ENCODE peak calls at places on chromosomes 2 and 18, in nine cellular contexts. G, J, C, E, Y, M, X, S and R are unnamed samples.

GRCh38 chr18:52588916-52589315 is 248.9 kb downstream of the DCC start:
- DNase-seq in M (no peak), C (no peak), X (no peak), S (no peak), G (no peak), Y (no peak), E (no peak), J (peak; percentile 26), R (no peak)

GRCh38 chr2:55140316-55141219 is 90.3 kb upstream of the RTN4 start:
- DNase-seq in C (no peak), M (no peak), E (no peak), Y (no peak), J (no peak), S (no peak), X (no peak), G (no peak), R (no peak)

GRCh38 chr2:240833724-240834285 is 13.8 kb upstream of the KIF1A start:
- DNase-seq in E (no peak), X (no peak), Y (no peak), C (no peak), G (no peak), M (no peak), J (no peak), S (no peak), R (no peak)

GRCh38 chr2:222982010-222982908 is 69.7 kb upstream of the KCNE4 start:
- DNase-seq in S (peak; percentile 6), G (no peak), M (no peak), C (peak; percentile 50), Y (peak; percentile 17), E (peak; percentile 78), J (peak; percentile 76), X (peak; percentile 42), R (peak; percentile 41)

GRCh38 chr18:42534313-42534712 is 579.3 kb downstream of the PIK3C3 start:
- DNase-seq in Y (no peak), C (no peak), M (no peak), G (no peak), J (no peak), X (no peak), E (no peak), S (no peak), R (no peak)

GRCh38 chr2:187349328-187349944 is 98.6 kb downstream of the CALCRL start:
- DNase-seq in E (no peak), X (no peak), G (no peak), S (no peak), J (no peak), Y (no peak), M (no peak), C (no peak), R (no peak)

GRCh38 chr2:177353084-177353483 is 39.5 kb upstream of the AGPS start:
- DNase-seq in C (no peak), J (peak; percentile 62), G (no peak), X (no peak), E (no peak), M (no peak), Y (no peak), S (no peak), R (no peak)

GRCh38 chr2:260507-261161 is 3.2 kb downstream of the SH3YL1 start:
- DNase-seq in J (no peak), E (no peak), M (no peak), Y (no peak), G (no peak), C (no peak), S (no peak), X (no peak), R (no peak)

GRCh38 chr2:41321341-41321740 is 726.5 kb upstream of the PKDCC start:
- DNase-seq in X (no peak), Y (no peak), C (no peak), J (no peak), G (no peak), M (no peak), E (no peak), S (no peak), R (no peak)

GRCh38 chr2:10486601-10487079 is 38.5 kb upstream of the ODC1 start:
- DNase-seq in X (no peak), S (no peak), E (no peak), C (no peak), M (no peak), Y (no peak), G (no peak), J (no peak), R (no peak)

GRCh38 chr2:15941483-15941853 is 1.1 kb downstream of the MYCN start:
- DNase-seq in G (no peak), C (no peak), X (no peak), S (peak; percentile 41), J (peak; percentile 13), E (no peak), M (peak; percentile 46), Y (peak; percentile 71), R (peak; percentile 81)

GRCh38 chr2:100317634-100318033 is 4.7 kb downstream of the LONRF2 start:
- DNase-seq in J (no peak), G (no peak), E (no peak), S (no peak), Y (no peak), M (no peak), X (no peak), C (no peak), R (no peak)

GRCh38 chr18:63043516-63043915 is 276.1 kb downstream of the BCL2 start:
- DNase-seq in C (no peak), J (peak; percentile 11), X (no peak), M (no peak), Y (no peak), E (no peak), G (no peak), S (no peak), R (no peak)

GRCh38 chr2:54503192-54503591 is 47.1 kb downstream of the SPTBN1 start:
- DNase-seq in Y (peak; percentile 45), C (peak; percentile 38), M (peak; percentile 48), X (peak; percentile 47), G (no peak), J (no peak), E (no peak), S (no peak), R (peak; percentile 58)

GRCh38 chr2:9136997-9137819 is 69.4 kb upstream of the ASAP2 start:
- DNase-seq in X (no peak), G (no peak), C (no peak), S (no peak), E (no peak), Y (no peak), J (no peak), M (no peak), R (no peak)

GRCh38 chr2:172374318-172375240 is 52.8 kb upstream of the ITGA6 start:
- DNase-seq in X (no peak), M (no peak), C (no peak), E (no peak), G (no peak), S (no peak), J (no peak), Y (no peak), R (no peak)

GRCh38 chr2:173961346-173961705 is 3.8 kb downstream of the SP3 start:
- DNase-seq in J (no peak), E (no peak), X (no peak), Y (no peak), C (no peak), G (no peak), M (no peak), S (no peak), R (no peak)

GRCh38 chr2:128381001-128381938 is 62.6 kb upstream of the HS6ST1 start:
- DNase-seq in S (no peak), M (no peak), X (no peak), J (no peak), Y (no peak), G (no peak), C (no peak), E (peak; percentile 69), R (peak; percentile 59)

GRCh38 chr18:9366126-9366714 is 31.6 kb downstream of the TWSG1 start:
- DNase-seq in M (no peak), X (no peak), J (no peak), C (no peak), S (peak; percentile 3), G (no peak), E (no peak), Y (peak; percentile 4), R (peak; percentile 31)

GRCh38 chr2:129277611-129278010 is 701.9 kb upstream of the RAB6C start:
- DNase-seq in G (no peak), X (no peak), E (no peak), C (no peak), S (no peak), M (no peak), Y (no peak), J (no peak), R (peak; percentile 48)

GRCh38 chr2:197813093-197813787 is 8.8 kb downstream of the PLCL1 start:
- DNase-seq in Y (no peak), X (no peak), S (no peak), G (no peak), J (peak; percentile 42), C (peak; percentile 61), E (peak; percentile 6), M (no peak), R (no peak)

GRCh38 chr2:42974697-42975357 is 182.4 kb upstream of the HAAO start:
- DNase-seq in X (peak; percentile 73), E (no peak), G (peak; percentile 33), J (peak; percentile 87), S (peak; percentile 63), C (no peak), Y (peak; percentile 73), M (peak; percentile 67), R (peak; percentile 94)

GRCh38 chr2:84901593-84902120 is 3.8 kb upstream of the TMSB10 start:
- DNase-seq in E (no peak), X (no peak), G (no peak), M (no peak), Y (no peak), C (no peak), S (no peak), J (peak; percentile 34), R (no peak)

GRCh38 chr18:10343778-10344177 is 110.7 kb upstream of the APCDD1 start:
- DNase-seq in X (no peak), S (peak; percentile 7), G (no peak), M (no peak), E (no peak), Y (no peak), C (no peak), J (no peak), R (no peak)

GRCh38 chr2:10538224-10538894 is 90.2 kb upstream of the ODC1 start:
- DNase-seq in S (no peak), C (peak; percentile 65), G (no peak), M (no peak), X (peak; percentile 61), J (peak; percentile 54), Y (no peak), E (no peak), R (no peak)

GRCh38 chr18:28411806-28412205 is 234.9 kb upstream of the CDH2 start:
- DNase-seq in E (no peak), M (no peak), S (no peak), G (no peak), C (no peak), X (no peak), J (peak; percentile 74), Y (no peak), R (no peak)

GRCh38 chr2:66198873-66199272 is 236.1 kb upstream of the MEIS1 start:
- DNase-seq in S (no peak), J (no peak), G (no peak), C (no peak), M (no peak), X (no peak), Y (no peak), E (no peak), R (no peak)

GRCh38 chr2:107093426-107093957 is 207.5 kb upstream of the ST6GAL2 start:
- DNase-seq in M (no peak), G (no peak), E (no peak), S (no peak), X (no peak), J (no peak), Y (no peak), C (no peak), R (no peak)